ENCODE peak calls at places on chromosomes 13 and 19, in ten cellular contexts. U, I, S, N, P, H, R, Z, W and M are unnamed samples.

GRCh38 chr13:99281811-99282263 is 23.7 kb upstream of the GPR18 start:
- DNase-seq in U (no peak), I (peak; percentile 45), S (no peak), N (no peak), P (no peak), H (no peak), R (no peak), Z (no peak), W (no peak), M (no peak)

GRCh38 chr19:8192227-8192820 is 16.8 kb upstream of the CERS4 start:
- DNase-seq in U (no peak), I (no peak), S (no peak), N (no peak), P (no peak), H (no peak), R (no peak), Z (no peak), W (no peak), M (no peak)

GRCh38 chr13:53351040-53351439 is 322.4 kb downstream of the OLFM4 start:
- DNase-seq in U (no peak), I (no peak), S (no peak), N (no peak), P (no peak), H (no peak), R (no peak), Z (no peak), W (no peak), M (no peak)

GRCh38 chr13:92657565-92657964 is 569.0 kb upstream of the GPC6 start:
- DNase-seq in U (no peak), I (peak; percentile 75), S (no peak), N (no peak), P (peak; percentile 6), H (no peak), R (no peak), Z (no peak), W (peak; percentile 79), M (no peak)

GRCh38 chr19:12985049-12985776 is 10.1 kb upstream of the NFIX start:
- DNase-seq in U (peak; percentile 82), I (peak; percentile 50), S (no peak), N (no peak), P (peak; percentile 66), H (no peak), R (no peak), Z (no peak), W (peak; percentile 79), M (peak; percentile 80)

GRCh38 chr19:56156768-56157167 is 15.7 kb downstream of the ZNF444 start:
- DNase-seq in U (no peak), I (no peak), S (no peak), N (no peak), P (no peak), H (no peak), R (no peak), Z (no peak), W (no peak), M (no peak)

GRCh38 chr13:110486061-110486780 is 75.3 kb downstream of the RAB20 start:
- DNase-seq in U (no peak), I (no peak), S (no peak), N (no peak), P (no peak), H (no peak), R (no peak), Z (no peak), W (no peak), M (no peak)

GRCh38 chr13:24688901-24689300 is 8.7 kb downstream of the ATP12A start:
- DNase-seq in U (no peak), I (no peak), S (no peak), N (no peak), P (no peak), H (no peak), R (no peak), Z (no peak), W (no peak), M (no peak)

GRCh38 chr19:42279148-42279901 is 10.3 kb downstream of the CIC start:
- DNase-seq in U (no peak), I (no peak), S (no peak), N (no peak), P (no peak), H (no peak), R (no peak), Z (no peak), W (no peak), M (no peak)

GRCh38 chr19:3944018-3944721 is 11.3 kb downstream of the NMRK2 start:
- DNase-seq in U (no peak), I (no peak), S (no peak), N (no peak), P (no peak), H (no peak), R (no peak), Z (no peak), W (no peak), M (no peak)

GRCh38 chr19:56566904-56567273 is 379 bp upstream of the ZNF470 start:
- DNase-seq in U (peak; percentile 14), I (peak; percentile 34), S (no peak), N (no peak), P (peak; percentile 51), H (no peak), R (no peak), Z (no peak), W (no peak), M (no peak)

GRCh38 chr19:46299695-46300094 is 2.9 kb downstream of the HIF3A start:
- DNase-seq in U (no peak), I (peak; percentile 15), S (no peak), N (no peak), P (no peak), H (no peak), R (no peak), Z (peak; percentile 66), W (no peak), M (no peak)

GRCh38 chr13:43374621-43375020 is 351.2 kb downstream of the DNAJC15 start:
- DNase-seq in U (no peak), I (peak; percentile 62), S (no peak), N (no peak), P (peak; percentile 44), H (no peak), R (no peak), Z (no peak), W (peak; percentile 89), M (no peak)

GRCh38 chr19:1133471-1133929 is 29.7 kb downstream of the GPX4 start:
- DNase-seq in U (no peak), I (no peak), S (no peak), N (no peak), P (no peak), H (peak; percentile 93), R (peak; percentile 53), Z (no peak), W (no peak), M (no peak)

GRCh38 chr19:5424192-5424973 is 30.8 kb upstream of the ZNRF4 start:
- DNase-seq in U (no peak), I (no peak), S (no peak), N (no peak), P (no peak), H (no peak), R (no peak), Z (peak; percentile 17), W (no peak), M (no peak)

GRCh38 chr13:21997726-21998125 is 326.9 kb downstream of the FGF9 start:
- DNase-seq in U (no peak), I (no peak), S (no peak), N (no peak), P (no peak), H (no peak), R (no peak), Z (no peak), W (no peak), M (peak; percentile 11)

GRCh38 chr13:35833031-35833430 is 298.2 kb downstream of the DCLK1 start:
- DNase-seq in U (no peak), I (no peak), S (no peak), N (no peak), P (no peak), H (no peak), R (no peak), Z (no peak), W (no peak), M (no peak)

GRCh38 chr13:37187110-37187509 is 81.6 kb upstream of the CSNK1A1L start:
- DNase-seq in U (no peak), I (peak; percentile 54), S (no peak), N (no peak), P (peak; percentile 74), H (no peak), R (no peak), Z (no peak), W (peak; percentile 90), M (no peak)

GRCh38 chr19:49533551-49534488 is 6.0 kb downstream of the RCN3 start:
- DNase-seq in U (peak; percentile 83), I (peak; percentile 79), S (peak; percentile 24), N (no peak), P (peak; percentile 50), H (peak; percentile 86), R (peak; percentile 61), Z (peak; percentile 62), W (peak; percentile 54), M (no peak)

GRCh38 chr19:36745870-36746269 is 26.7 kb downstream of the ZNF850 start:
- DNase-seq in U (no peak), I (no peak), S (no peak), N (no peak), P (no peak), H (no peak), R (no peak), Z (no peak), W (no peak), M (no peak)

GRCh38 chr13:109904218-109904617 is 117.8 kb upstream of the IRS2 start:
- DNase-seq in U (no peak), I (no peak), S (no peak), N (no peak), P (peak; percentile 30), H (no peak), R (no peak), Z (peak; percentile 14), W (no peak), M (peak; percentile 56)

GRCh38 chr19:7917292-7918061 is 2.7 kb upstream of the SNAPC2 start:
- DNase-seq in U (peak; percentile 62), I (peak; percentile 62), S (no peak), N (no peak), P (peak; percentile 56), H (peak; percentile 75), R (no peak), Z (peak; percentile 49), W (peak; percentile 48), M (no peak)

GRCh38 chr19:42635233-42635539 is 40.5 kb upstream of the CEACAM8 start:
- DNase-seq in U (no peak), I (no peak), S (no peak), N (no peak), P (no peak), H (no peak), R (no peak), Z (no peak), W (no peak), M (no peak)

GRCh38 chr19:18470787-18471186 is 32.9 kb upstream of the ISYNA1 start:
- DNase-seq in U (no peak), I (no peak), S (no peak), N (no peak), P (no peak), H (no peak), R (no peak), Z (no peak), W (no peak), M (no peak)

GRCh38 chr19:2426661-2427322 is 594 bp downstream of the TIMM13 start:
- DNase-seq in U (peak; percentile 36), I (peak; percentile 35), S (no peak), N (no peak), P (peak; percentile 38), H (peak; percentile 84), R (no peak), Z (peak; percentile 44), W (peak; percentile 20), M (peak; percentile 20)

GRCh38 chr19:29532956-29533355 is 7.2 kb downstream of the VSTM2B start:
- DNase-seq in U (no peak), I (no peak), S (no peak), N (no peak), P (no peak), H (no peak), R (no peak), Z (no peak), W (no peak), M (no peak)

GRCh38 chr13:75258159-75258782 is 223.7 kb downstream of the TBC1D4 start:
- DNase-seq in U (no peak), I (peak; percentile 81), S (no peak), N (no peak), P (peak; percentile 74), H (no peak), R (no peak), Z (peak; percentile 64), W (peak; percentile 41), M (peak; percentile 93)

GRCh38 chr19:29548483-29549085 is 22.8 kb downstream of the VSTM2B start:
- DNase-seq in U (no peak), I (no peak), S (no peak), N (no peak), P (no peak), H (no peak), R (no peak), Z (no peak), W (no peak), M (no peak)